ENCODE peak calls at places on chromosomes 7 and 10, in nine cellular contexts. A is stomach; H is lung; M is suprapubic skin; V is neural progenitor cell; T is GM23338; S is heart left ventricle; R is CD8-positive, alpha-beta T cell; Y is tibial artery. D is an unnamed sample. For H3K4me1, the result is how much of the 10 kb centered on the place peaks cover.

GRCh38 chr10:126373982-126374381 is 14.3 kb downstream of the ADAM12 start:
- DNase-seq in A (no peak), H (no peak), M (no peak), V (no peak), T (no peak), S (no peak), R (no peak), Y (no peak), D (no peak)

GRCh38 chr7:27994639-27995038 is 186.0 kb downstream of the JAZF1 start:
- DNase-seq in A (no peak), H (no peak), M (no peak), V (no peak), T (no peak), S (no peak), R (no peak), Y (no peak), D (no peak)

GRCh38 chr10:93073539-93074136 is at the start of gene CYP26A1:
- DNase-seq in A (no peak), H (no peak), M (no peak), V (peak), T (peak), S (no peak), R (no peak), Y (no peak), D (peak)

GRCh38 chr7:82319674-82320118 is 123.9 kb downstream of the CACNA2D1 start:
- DNase-seq in A (peak), H (peak), M (peak), V (peak), T (no peak), S (peak), R (no peak), Y (peak), D (peak)

GRCh38 chr10:4059471-4060138 is 274.6 kb upstream of the KLF6 start:
- DNase-seq in A (no peak), H (no peak), M (no peak), V (no peak), T (no peak), S (no peak), R (no peak), Y (no peak), D (no peak)

GRCh38 chr7:101591504-101591903 is 37.6 kb downstream of the MYL10 start:
- DNase-seq in A (no peak), H (no peak), M (no peak), V (no peak), T (no peak), S (no peak), R (no peak), Y (no peak), D (no peak)

GRCh38 chr7:152733286-152733934 is 26.1 kb upstream of the ACTR3B start:
- DNase-seq in A (no peak), H (no peak), M (peak), V (peak), T (no peak), S (no peak), R (no peak), Y (no peak), D (no peak)

GRCh38 chr7:48035967-48036478 is 680 bp downstream of the C7orf57 start:
- DNase-seq in A (no peak), H (no peak), M (no peak), V (peak), T (peak), S (peak), R (peak), Y (no peak), D (no peak)

GRCh38 chr10:34776090-34776690 is 38.9 kb downstream of the PARD3 start:
- DNase-seq in A (no peak), H (no peak), M (no peak), V (no peak), T (no peak), S (no peak), R (no peak), Y (no peak), D (no peak)

GRCh38 chr10:125159486-125159931 is 854 bp downstream of the CTBP2 start:
- DNase-seq in A (peak), H (no peak), M (no peak), V (peak), T (no peak), S (peak), R (no peak), Y (no peak), D (no peak)

GRCh38 chr10:13758302-13758701 is 171.5 kb downstream of the PRPF18 start:
- DNase-seq in A (no peak), H (no peak), M (no peak), V (peak), T (peak), S (no peak), R (no peak), Y (no peak), D (no peak)

GRCh38 chr7:104469135-104469820 is 140.9 kb downstream of the LHFPL3 start:
- DNase-seq in A (no peak), H (no peak), M (no peak), V (no peak), T (no peak), S (no peak), R (no peak), Y (no peak), D (no peak)

GRCh38 chr7:116809636-116810266 is 52.6 kb upstream of the CAPZA2 start:
- DNase-seq in A (no peak), H (no peak), M (no peak), V (peak), T (peak), S (no peak), R (no peak), Y (no peak), D (no peak)

GRCh38 chr10:28095791-28096367 is 97.0 kb upstream of the ODAD2 start:
- DNase-seq in A (no peak), H (no peak), M (no peak), V (no peak), T (no peak), S (no peak), R (no peak), Y (no peak), D (no peak)

GRCh38 chr7:40753455-40753854 is 618.6 kb downstream of the SUGCT start:
- DNase-seq in A (no peak), H (no peak), M (no peak), V (no peak), T (no peak), S (no peak), R (no peak), Y (no peak), D (no peak)

GRCh38 chr7:51268859-51269258 is 47.8 kb downstream of the COBL start:
- DNase-seq in A (no peak), H (no peak), M (no peak), V (no peak), T (no peak), S (no peak), R (no peak), Y (no peak), D (no peak)

GRCh38 chr7:98733036-98733435 is 116.0 kb downstream of the NPTX2 start:
- DNase-seq in A (no peak), H (no peak), M (no peak), V (peak), T (peak), S (no peak), R (peak), Y (no peak), D (no peak)

GRCh38 chr10:132463333-132464255 is 66.6 kb downstream of the PWWP2B start:
- DNase-seq in A (no peak), H (no peak), M (peak), V (no peak), T (no peak), S (peak), R (no peak), Y (no peak), D (no peak)

GRCh38 chr10:12708921-12709320 is 292.6 kb downstream of the CCDC3 start:
- DNase-seq in A (no peak), H (no peak), M (no peak), V (no peak), T (no peak), S (no peak), R (no peak), Y (no peak), D (no peak)

GRCh38 chr7:29391262-29391661 is 172.4 kb upstream of the PRR15 start:
- DNase-seq in A (no peak), H (no peak), M (no peak), V (no peak), T (no peak), S (no peak), R (no peak), Y (no peak), D (no peak)

GRCh38 chr10:110803830-110804338 is 67.8 kb upstream of the PDCD4 start:
- DNase-seq in A (peak), H (no peak), M (no peak), V (peak), T (peak), S (peak), R (peak), Y (peak), D (no peak)

GRCh38 chr7:135197906-135198655 is 13.2 kb downstream of the WDR91 start:
- DNase-seq in A (no peak), H (no peak), M (no peak), V (no peak), T (no peak), S (no peak), R (no peak), Y (no peak), D (peak)

GRCh38 chr7:37065779-37066271 is 341.5 kb upstream of the AOAH start:
- DNase-seq in A (no peak), H (no peak), M (no peak), V (no peak), T (no peak), S (no peak), R (no peak), Y (no peak), D (no peak)

GRCh38 chr7:134547738-134548054 is 1.2 kb upstream of the AKR1B15 start:
- DNase-seq in A (peak), H (no peak), M (peak), V (peak), T (no peak), S (peak), R (no peak), Y (peak), D (peak)

GRCh38 chr10:76618171-76618570 is 1019.4 kb downstream of the KCNMA1 start:
- DNase-seq in A (no peak), H (no peak), M (no peak), V (no peak), T (no peak), S (no peak), R (no peak), Y (no peak), D (no peak)

GRCh38 chr7:84857336-84857735 is 329.5 kb downstream of the SEMA3D start:
- DNase-seq in A (no peak), H (no peak), M (no peak), V (no peak), T (no peak), S (no peak), R (no peak), Y (no peak), D (no peak)

GRCh38 chr10:95478935-95479334 is 82.2 kb downstream of the SORBS1 start:
- DNase-seq in A (no peak), H (no peak), M (peak), V (no peak), T (no peak), S (no peak), R (no peak), Y (no peak), D (peak)

GRCh38 chr7:37728747-37729146 is 45.2 kb downstream of the GPR141 start:
- DNase-seq in A (no peak), H (no peak), M (no peak), V (no peak), T (no peak), S (no peak), R (no peak), Y (no peak), D (no peak)

GRCh38 chr10:95864906-95865813 is 42.6 kb upstream of the CC2D2B start:
- DNase-seq in A (no peak), H (peak), M (peak), V (peak), T (peak), S (no peak), R (peak), Y (no peak), D (no peak)

GRCh38 chr10:43968961-43969360 is 320.3 kb upstream of the ZNF32 start:
- DNase-seq in A (no peak), H (peak), M (no peak), V (no peak), T (no peak), S (no peak), R (no peak), Y (no peak), D (no peak)

GRCh38 chr10:77320852-77321496 is 316.6 kb downstream of the KCNMA1 start:
- DNase-seq in A (no peak), H (no peak), M (no peak), V (no peak), T (no peak), S (no peak), R (no peak), Y (no peak), D (no peak)

GRCh38 chr7:13990984-13991790 is 1.7 kb upstream of the ETV1 start:
- DNase-seq in A (peak), H (peak), M (peak), V (peak), T (peak), S (peak), R (peak), Y (peak), D (peak)

GRCh38 chr10:91642831-91643692 is 10.2 kb upstream of the PPP1R3C start:
- DNase-seq in A (no peak), H (no peak), M (no peak), V (no peak), T (no peak), S (no peak), R (no peak), Y (peak), D (no peak)

DNA sequence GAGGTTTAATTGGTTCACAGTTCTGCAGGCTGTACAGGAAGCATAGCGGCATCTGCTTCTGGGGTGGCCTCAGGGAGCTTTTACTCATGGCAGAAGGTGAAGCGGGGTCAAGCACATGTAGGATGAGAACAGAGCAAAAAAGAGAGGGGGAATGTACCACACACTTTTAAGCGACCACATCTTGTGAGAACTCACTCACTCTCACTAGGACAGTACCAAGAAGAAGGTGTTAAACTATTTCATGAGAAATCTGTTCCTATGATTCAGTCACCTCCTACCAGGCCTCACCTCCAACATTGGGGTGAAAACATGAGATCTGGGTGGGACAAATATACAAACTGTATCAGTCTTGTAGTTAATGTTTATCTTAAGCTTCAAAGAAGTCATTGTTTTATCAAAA is 174.7 kb downstream of the GNAI1 start:
- DNase-seq in A (no peak), H (no peak), M (no peak), V (no peak), T (no peak), S (no peak), R (no peak), Y (no peak), D (no peak)
- TF ChIP-seq CTCF in A (no peak), H (no peak), M (no peak), V (no peak), T (no peak), S (no peak), R (no peak), Y (no peak), D (no peak)

DNA sequence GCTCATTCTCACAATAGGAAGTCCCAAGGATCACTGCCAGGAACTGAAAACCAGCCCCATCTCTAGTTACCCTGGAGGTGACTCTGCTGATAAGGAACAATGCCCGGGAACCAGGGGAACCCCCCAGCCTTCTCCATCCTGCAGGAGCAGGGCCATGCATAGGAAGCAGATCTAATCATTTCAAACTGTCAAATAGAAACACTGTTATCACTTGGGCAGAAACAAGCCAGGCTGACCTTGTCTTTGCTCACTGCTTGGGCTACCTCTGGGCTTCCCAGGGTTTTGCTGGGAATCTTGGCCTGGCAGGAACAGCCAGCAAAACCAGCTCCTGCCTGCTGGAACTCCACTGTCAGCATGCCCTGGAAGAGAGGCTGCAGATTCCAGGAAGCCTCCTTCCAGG is 114.1 kb downstream of the RNF216 start:
- DNase-seq in A (peak), H (no peak), M (no peak), V (no peak), T (no peak), S (no peak), R (no peak), Y (no peak), D (no peak)
- H3K4me1 ChIP-seq in A (half or more), H (under half), M (under half), V (under half), T (under half), S (under half), R (under half), Y (under half), D (under half)

GRCh38 chr10:59586407-59586891 is 123.2 kb downstream of the SLC16A9 start:
- DNase-seq in A (no peak), H (no peak), M (no peak), V (no peak), T (no peak), S (no peak), R (no peak), Y (no peak), D (no peak)
- TF ChIP-seq CTCF in A (no peak), H (no peak), M (no peak), V (no peak), T (no peak), S (no peak), R (no peak), Y (no peak), D (no peak)

GRCh38 chr10:44977287-44978212 is 1.1 kb downstream of the DEPP1 start:
- DNase-seq in A (no peak), H (no peak), M (peak), V (no peak), T (no peak), S (peak), R (no peak), Y (peak), D (no peak)

GRCh38 chr10:44980309-44981171 is 1.9 kb upstream of the DEPP1 start:
- DNase-seq in A (no peak), H (no peak), M (peak), V (no peak), T (no peak), S (no peak), R (no peak), Y (peak), D (no peak)

GRCh38 chr10:44978213-44978569 is 418 bp downstream of the DEPP1 start:
- DNase-seq in A (no peak), H (no peak), M (no peak), V (no peak), T (no peak), S (no peak), R (no peak), Y (peak), D (no peak)

GRCh38 chr10:44979281-44980181 is 922 bp upstream of the DEPP1 start:
- DNase-seq in A (no peak), H (no peak), M (peak), V (no peak), T (no peak), S (no peak), R (no peak), Y (peak), D (no peak)

DNA sequence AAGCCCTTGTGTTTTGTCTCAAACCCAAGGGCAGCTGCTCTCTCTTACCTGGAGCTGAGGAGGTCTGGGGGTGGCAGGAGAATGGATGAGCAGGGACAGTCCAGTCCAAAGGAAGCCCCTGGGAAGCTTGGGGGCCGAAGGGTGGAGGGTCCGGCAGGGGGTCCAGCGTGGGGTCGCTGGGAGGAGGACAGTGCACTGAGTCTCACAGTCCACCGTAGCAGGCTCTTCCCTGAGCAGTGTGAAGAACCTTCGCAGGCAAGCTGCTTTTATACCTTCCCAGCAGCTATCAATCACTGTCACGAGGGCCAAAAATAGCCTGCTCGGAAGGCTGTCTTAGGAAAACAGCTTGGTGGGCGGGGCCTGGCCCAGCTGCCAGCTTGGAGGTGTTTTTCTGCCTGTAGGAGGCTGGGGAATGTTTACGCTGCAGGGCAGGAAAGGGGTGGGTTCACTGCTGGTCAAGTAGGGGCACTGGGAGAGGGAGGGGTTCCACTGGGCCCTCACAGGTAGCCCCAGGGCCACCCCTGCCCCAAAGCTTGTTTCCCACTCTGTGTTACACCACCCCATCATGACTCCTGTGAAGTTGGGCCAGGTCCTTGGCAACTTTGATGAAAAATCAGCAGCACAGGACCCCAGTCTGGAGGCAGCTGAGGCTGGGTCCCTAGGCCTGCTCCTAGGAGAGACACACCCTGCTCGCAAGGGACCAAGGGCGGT is at the start of gene DEPP1:
- DNase-seq in A (peak), H (peak), M (peak), V (peak), T (peak), S (peak), R (no peak), Y (peak), D (peak)
- H3K4me1 ChIP-seq in A (half or more), H (under half), M (half or more), V (under half), T (under half), S (half or more), R (under half), Y (half or more), D (under half)

D was measured in right atrium auricular region.